ENCODE peak calls at places on chromosome 6, in eight cellular contexts. Q is iPS-NIHi11; P is cerebellar cortex; L is A172; J is Caki2; N is ecto neural progenitor cell; X is occipital lobe; D is activated CD8-positive, alpha-beta T cell treated with anti-CD3 and anti-CD28 coated beads for 36 hours. K is an unnamed sample.

GRCh38 chr6:160238234-160238633 is 20.4 kb downstream of the SLC22A2 start:
- DNase-seq in X (no peak), P (no peak), D (no peak), L (peak; percentile 22), N (no peak), J (peak; percentile 12), Q (no peak), K (no peak)

GRCh38 chr6:131368077-131368911 is 204.7 kb upstream of the ARG1 start:
- DNase-seq in N (no peak), P (peak; percentile 22), J (no peak), D (no peak), X (peak; percentile 76), Q (peak; percentile 55), L (no peak), K (peak; percentile 72)

GRCh38 chr6:36780517-36781210 is 58.6 kb downstream of the CPNE5 start:
- DNase-seq in L (no peak), N (no peak), X (no peak), P (peak; percentile 39), Q (no peak), J (peak; percentile 12), D (no peak), K (no peak)

GRCh38 chr6:162708971-162709370 is 18.6 kb downstream of the PRKN start:
- DNase-seq in L (no peak), P (no peak), Q (no peak), D (no peak), J (no peak), X (no peak), N (no peak), K (no peak)

GRCh38 chr6:63599243-63599642 is 27.0 kb downstream of the LOC128125822 start:
- DNase-seq in Q (no peak), L (no peak), P (no peak), X (no peak), N (no peak), J (no peak), D (no peak), K (no peak)

GRCh38 chr6:72639920-72640621 is 18.2 kb downstream of the KCNQ5 start:
- DNase-seq in X (no peak), L (no peak), Q (no peak), N (no peak), D (no peak), J (no peak), P (no peak), K (no peak)

GRCh38 chr6:166007349-166008263 is 160.0 kb downstream of the TBXT start:
- DNase-seq in N (no peak), X (peak; percentile 29), J (peak; percentile 58), P (peak; percentile 61), L (no peak), Q (no peak), D (no peak), K (peak; percentile 82)

GRCh38 chr6:100664274-100665040 is 199.7 kb upstream of the SIM1 start:
- DNase-seq in X (no peak), L (peak; percentile 14), J (peak; percentile 28), P (peak; percentile 51), N (no peak), D (no peak), Q (peak; percentile 9), K (no peak)

GRCh38 chr6:12012231-12012565 is at the start of gene HIVEP1:
- DNase-seq in N (peak; percentile 76), L (no peak), Q (no peak), P (no peak), X (no peak), D (no peak), J (peak; percentile 48), K (no peak)

GRCh38 chr6:160137989-160138835 is 16.6 kb downstream of the SLC22A1 start:
- DNase-seq in N (no peak), L (peak; percentile 60), P (peak; percentile 33), J (peak; percentile 51), Q (peak; percentile 65), X (no peak), D (peak; percentile 75), K (peak; percentile 74)

GRCh38 chr6:35497571-35498406 is 910 bp upstream of the TEAD3 start:
- DNase-seq in D (peak; percentile 68), L (peak; percentile 30), J (no peak), X (no peak), Q (peak; percentile 77), N (peak; percentile 81), P (no peak), K (peak; percentile 81)

GRCh38 chr6:122154912-122155516 is 244.4 kb upstream of the HSF2 start:
- DNase-seq in D (no peak), L (no peak), Q (peak; percentile 16), X (no peak), P (no peak), N (no peak), J (no peak), K (no peak)

GRCh38 chr6:53527249-53527765 is 17.6 kb downstream of the GCLC start:
- DNase-seq in L (no peak), P (no peak), X (no peak), D (no peak), N (no peak), Q (no peak), J (no peak), K (no peak)

GRCh38 chr6:33410711-33411631 is at the start of gene PHF1:
- DNase-seq in N (peak; percentile 82), P (no peak), L (peak; percentile 79), X (peak; percentile 73), D (no peak), Q (peak; percentile 76), J (peak; percentile 83), K (peak; percentile 51)

GRCh38 chr6:37678078-37678846 is 19.4 kb downstream of the MDGA1 start:
- DNase-seq in P (no peak), N (no peak), J (no peak), X (no peak), Q (no peak), D (no peak), L (no peak), K (no peak)

GRCh38 chr6:45965007-45965406 is 50.7 kb downstream of the CLIC5 start:
- DNase-seq in P (no peak), J (no peak), D (no peak), L (no peak), Q (no peak), X (no peak), N (no peak), K (no peak)

GRCh38 chr6:106084106-106084963 is 1.8 kb upstream of the PRDM1 start:
- DNase-seq in P (peak; percentile 69), Q (peak; percentile 76), D (no peak), N (peak; percentile 65), X (no peak), J (peak; percentile 90), L (no peak), K (no peak)

GRCh38 chr6:41535766-41536165 is 10.4 kb upstream of the FOXP4 start:
- DNase-seq in D (no peak), N (no peak), L (no peak), P (no peak), Q (no peak), X (no peak), J (no peak), K (no peak)

GRCh38 chr6:65760285-65760684 is 53.3 kb upstream of the EYS start:
- DNase-seq in X (no peak), L (peak; percentile 70), P (no peak), D (no peak), Q (no peak), J (peak; percentile 68), N (no peak), K (no peak)

GRCh38 chr6:32047855-32048766 is 9.9 kb downstream of the CYP21A2 start:
- DNase-seq in J (peak; percentile 31), Q (peak; percentile 92), X (no peak), D (peak; percentile 72), P (peak; percentile 54), N (peak; percentile 84), L (peak; percentile 66), K (peak; percentile 87)

GRCh38 chr6:16704706-16705402 is 56.4 kb downstream of the ATXN1 start:
- DNase-seq in D (peak; percentile 83), P (no peak), L (peak; percentile 49), Q (no peak), N (no peak), J (no peak), X (no peak), K (no peak)

GRCh38 chr6:139256087-139256486 is 35.7 kb downstream of the TXLNB start:
- DNase-seq in P (no peak), X (no peak), J (no peak), L (no peak), N (no peak), Q (no peak), D (no peak), K (peak; percentile 67)

GRCh38 chr6:104718672-104719071 is 141.0 kb downstream of the HACE1 start:
- DNase-seq in J (no peak), X (no peak), N (no peak), D (no peak), P (no peak), Q (no peak), L (no peak), K (no peak)

GRCh38 chr6:168182908-168183612 is 104.0 kb upstream of the FRMD1 start:
- DNase-seq in Q (no peak), X (no peak), D (no peak), L (no peak), N (no peak), P (no peak), J (no peak), K (peak; percentile 60)

GRCh38 chr6:155791891-155792290 is 336.3 kb upstream of the NOX3 start:
- DNase-seq in X (no peak), N (no peak), L (no peak), P (no peak), J (no peak), Q (peak; percentile 7), D (no peak), K (no peak)

GRCh38 chr6:26205161-26205624 is 118.0 kb downstream of the HFE start:
- DNase-seq in J (peak; percentile 87), Q (peak; percentile 38), N (no peak), X (peak; percentile 40), L (no peak), D (peak; percentile 93), P (peak; percentile 96), K (peak; percentile 88)

GRCh38 chr6:26022166-26022510 is 59.5 kb downstream of the TRIM38 start:
- DNase-seq in L (peak; percentile 74), Q (peak; percentile 50), D (peak; percentile 65), P (peak; percentile 95), J (peak; percentile 85), N (peak; percentile 62), X (peak; percentile 51), K (peak; percentile 79)

GRCh38 chr6:73004817-73005216 is 220.5 kb downstream of the KHDC1L start:
- DNase-seq in D (no peak), N (no peak), Q (no peak), P (no peak), X (no peak), J (no peak), L (no peak), K (no peak)

GRCh38 chr6:40789143-40789764 is 202.1 kb upstream of the LRFN2 start:
- DNase-seq in X (peak; percentile 24), L (no peak), P (no peak), N (no peak), Q (no peak), D (peak; percentile 66), J (no peak), K (no peak)

GRCh38 chr6:16476861-16477260 is 238.5 kb downstream of the GMPR start:
- DNase-seq in P (no peak), D (no peak), N (no peak), X (no peak), J (no peak), L (no peak), Q (no peak), K (no peak)

GRCh38 chr6:53986165-53986720 is 125.0 kb upstream of the MLIP start:
- DNase-seq in P (peak; percentile 25), Q (peak; percentile 39), N (no peak), X (peak; percentile 9), J (peak; percentile 51), D (peak; percentile 35), L (peak; percentile 62), K (peak; percentile 33)

GRCh38 chr6:39298061-39298460 is 16.2 kb downstream of the KCNK17 start:
- DNase-seq in L (no peak), P (no peak), J (no peak), N (no peak), X (no peak), D (no peak), Q (no peak), K (no peak)

GRCh38 chr6:40585661-40586269 is 1.4 kb downstream of the LRFN2 start:
- DNase-seq in L (no peak), N (peak; percentile 61), Q (peak; percentile 65), P (peak; percentile 65), D (no peak), X (no peak), J (no peak), K (no peak)

GRCh38 chr6:105611606-105612005 is 208.7 kb upstream of the PREP start:
- DNase-seq in D (no peak), X (no peak), J (no peak), L (no peak), P (no peak), Q (no peak), N (no peak), K (no peak)

K was measured in tibial artery.